ENCODE peak calls at places on chromosomes 3 and 15, in five cellular contexts. H is CD8-positive, alpha-beta T cell; K is uterus; Y is PC-3; F is breast epithelium. Z is an unnamed sample.
A peak's percentile ranks its signal among the peaks of the same experiment; 100 is the strongest.

GRCh38 chr15:66167854-66168253 is 85.7 kb downstream of the MEGF11 start:
- DNase-seq in H (no peak), K (no peak), Y (no peak), F (no peak), Z (no peak)

GRCh38 chr3:122890077-122890484 is 95.2 kb downstream of the SLC49A4 start:
- DNase-seq in H (no peak), K (peak; percentile 67), Y (peak; percentile 39), F (peak; percentile 67), Z (no peak)

GRCh38 chr15:62506217-62506805 is 341.2 kb upstream of the C2CD4B start:
- DNase-seq in H (no peak), K (no peak), Y (peak; percentile 43), F (no peak), Z (no peak)

GRCh38 chr15:39075311-39075710 is 505.6 kb upstream of the THBS1 start:
- DNase-seq in H (no peak), K (no peak), Y (no peak), F (no peak), Z (no peak)

GRCh38 chr3:132504375-132504921 is 87.1 kb downstream of the DNAJC13 start:
- DNase-seq in H (no peak), K (no peak), Y (no peak), F (no peak), Z (no peak)

GRCh38 chr15:74417230-74417629 is 16.5 kb downstream of the SEMA7A start:
- DNase-seq in H (no peak), K (no peak), Y (peak; percentile 65), F (no peak), Z (no peak)

GRCh38 chr15:59166156-59166555 is 40.5 kb upstream of the LDHAL6B start:
- DNase-seq in H (no peak), K (no peak), Y (no peak), F (no peak), Z (no peak)

GRCh38 chr3:89795506-89795905 is 688.1 kb downstream of the EPHA3 start:
- DNase-seq in H (no peak), K (no peak), Y (no peak), F (no peak), Z (no peak)

GRCh38 chr3:120678331-120678845 is 3.7 kb downstream of the HGD start:
- DNase-seq in H (no peak), K (no peak), Y (peak; percentile 58), F (peak; percentile 26), Z (peak; percentile 64)

GRCh38 chr3:4730734-4731133 is 237.6 kb downstream of the ITPR1 start:
- DNase-seq in H (no peak), K (no peak), Y (no peak), F (no peak), Z (no peak)

GRCh38 chr3:168248383-168249047 is 152.8 kb upstream of the GOLIM4 start:
- DNase-seq in H (no peak), K (no peak), Y (peak; percentile 65), F (no peak), Z (no peak)

GRCh38 chr3:195001961-195002861 is 268.7 kb downstream of the XXYLT1 start:
- DNase-seq in H (no peak), K (peak; percentile 34), Y (peak; percentile 87), F (peak; percentile 20), Z (peak; percentile 57)

GRCh38 chr3:21447471-21448205 is 303.4 kb downstream of the ZNF385D start:
- DNase-seq in H (no peak), K (no peak), Y (no peak), F (no peak), Z (no peak)

GRCh38 chr3:56917740-56918568 is 116.2 kb upstream of the ARHGEF3 start:
- DNase-seq in H (no peak), K (no peak), Y (no peak), F (no peak), Z (no peak)

GRCh38 chr3:44444437-44444836 is 33.0 kb downstream of the ZNF445 start:
- DNase-seq in H (no peak), K (no peak), Y (no peak), F (no peak), Z (no peak)

GRCh38 chr3:47128110-47128509 is 35.8 kb downstream of the SETD2 start:
- DNase-seq in H (no peak), K (no peak), Y (no peak), F (no peak), Z (no peak)

GRCh38 chr3:118818386-118818785 is 216.3 kb downstream of the IGSF11 start:
- DNase-seq in H (no peak), K (no peak), Y (peak; percentile 60), F (no peak), Z (no peak)

GRCh38 chr15:92151741-92152140 is 241.9 kb upstream of the ST8SIA2 start:
- DNase-seq in H (no peak), K (no peak), Y (no peak), F (no peak), Z (no peak)

GRCh38 chr3:76949462-76949861 is 90.4 kb upstream of the ROBO2 start:
- DNase-seq in H (no peak), K (no peak), Y (no peak), F (no peak), Z (no peak)

GRCh38 chr15:46703352-46703861 is 1013.9 kb upstream of the SEMA6D start:
- DNase-seq in H (no peak), K (no peak), Y (no peak), F (no peak), Z (no peak)

GRCh38 chr3:22685598-22685997 is 517.5 kb upstream of the UBE2E2 start:
- DNase-seq in H (no peak), K (no peak), Y (peak; percentile 60), F (no peak), Z (no peak)

GRCh38 chr3:97057365-97057764 is 243.0 kb downstream of the EPHA6 start:
- DNase-seq in H (no peak), K (no peak), Y (no peak), F (no peak), Z (no peak)

GRCh38 chr15:29968099-29968892 is 114.5 kb upstream of the GOLGA8J start:
- DNase-seq in H (no peak), K (no peak), Y (peak; percentile 27), F (no peak), Z (no peak)

GRCh38 chr15:31419820-31420219 is 93.2 kb downstream of the KLF13 start:
- DNase-seq in H (no peak), K (no peak), Y (no peak), F (no peak), Z (no peak)

GRCh38 chr3:69082805-69083204 is 1.9 kb upstream of the ARL6IP5 start:
- DNase-seq in H (no peak), K (no peak), Y (no peak), F (no peak), Z (no peak)

GRCh38 chr3:123522666-123523412 is 62.0 kb downstream of the HACD2 start:
- DNase-seq in H (no peak), K (no peak), Y (no peak), F (no peak), Z (peak; percentile 59)

GRCh38 chr15:96701443-96701842 is 370.9 kb downstream of the NR2F2 start:
- DNase-seq in H (no peak), K (no peak), Y (no peak), F (no peak), Z (no peak)

GRCh38 chr3:189988322-189988721 is 132.4 kb downstream of the P3H2 start:
- DNase-seq in H (no peak), K (no peak), Y (no peak), F (no peak), Z (no peak)

GRCh38 chr3:134384963-134385362 is 10.7 kb upstream of the AMOTL2 start:
- DNase-seq in H (no peak), K (no peak), Y (no peak), F (no peak), Z (peak; percentile 36)

GRCh38 chr3:69902386-69902785 is 97.1 kb upstream of the SAMMSON start:
- DNase-seq in H (no peak), K (no peak), Y (no peak), F (no peak), Z (no peak)

GRCh38 chr3:44323341-44323955 is 15.1 kb upstream of the TCAIM start:
- DNase-seq in H (peak; percentile 6), K (peak; percentile 63), Y (peak; percentile 80), F (peak; percentile 34), Z (peak; percentile 73)

GRCh38 chr3:11632966-11633365 is 10.7 kb downstream of the VGLL4 start:
- DNase-seq in H (no peak), K (no peak), Y (no peak), F (no peak), Z (no peak)

GRCh38 chr3:11632564-11632963 is 11.2 kb downstream of the VGLL4 start:
- DNase-seq in H (no peak), K (no peak), Y (no peak), F (no peak), Z (no peak)

GRCh38 chr3:11629716-11630115 is 14.0 kb downstream of the VGLL4 start:
- DNase-seq in H (no peak), K (no peak), Y (no peak), F (no peak), Z (no peak)

GRCh38 chr3:11634081-11634635 is 9.6 kb downstream of the VGLL4 start:
- DNase-seq in H (no peak), K (no peak), Y (no peak), F (no peak), Z (no peak)

GRCh38 chr3:11631822-11632221 is 11.9 kb downstream of the VGLL4 start:
- DNase-seq in H (no peak), K (no peak), Y (no peak), F (no peak), Z (no peak)
- H3K4me1 ChIP-seq in H (peaks cover 26% of the 10 kb centered on the region), K (peaks cover 11% of the 10 kb centered on the region), Y (no peaks in the 10 kb centered on the region), F (peaks cover 11% of the 10 kb centered on the region), Z (no peaks in the 10 kb centered on the region)

DNA sequence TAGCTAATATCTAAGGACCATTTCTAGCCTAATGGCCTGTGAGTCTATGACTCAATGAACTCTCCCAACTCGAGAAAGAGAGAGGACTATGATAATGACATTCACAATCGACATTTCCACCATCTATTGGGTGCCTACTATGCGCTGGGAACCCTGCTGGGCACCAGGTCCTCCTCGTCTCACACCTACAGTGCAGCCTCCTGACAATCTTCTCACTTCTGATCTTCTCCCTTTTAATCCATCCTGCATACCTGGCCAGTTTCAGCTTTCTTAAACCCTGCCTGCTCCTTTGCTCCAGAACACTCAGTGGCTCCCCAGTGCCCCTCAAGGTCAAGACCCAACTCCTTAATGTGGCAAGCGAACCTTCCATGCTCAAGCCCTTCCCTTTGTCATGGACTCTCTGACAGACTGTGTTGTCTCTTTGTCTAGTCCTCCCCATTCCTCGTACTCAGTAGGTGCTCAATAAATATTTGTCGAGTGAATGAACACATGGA is 3.5 kb upstream of the SLC6A1 start:
- DNase-seq in H (no peak), K (no peak), Y (no peak), F (no peak), Z (no peak)
- H3K27me3 ChIP-seq in H (peaks cover 7% of the 10 kb centered on the region), K (peaks cover 3% of the 10 kb centered on the region), Y (peaks cover 63% of the 10 kb centered on the region), F (no peaks in the 10 kb centered on the region), Z (peaks cover 6% of the 10 kb centered on the region)

DNA sequence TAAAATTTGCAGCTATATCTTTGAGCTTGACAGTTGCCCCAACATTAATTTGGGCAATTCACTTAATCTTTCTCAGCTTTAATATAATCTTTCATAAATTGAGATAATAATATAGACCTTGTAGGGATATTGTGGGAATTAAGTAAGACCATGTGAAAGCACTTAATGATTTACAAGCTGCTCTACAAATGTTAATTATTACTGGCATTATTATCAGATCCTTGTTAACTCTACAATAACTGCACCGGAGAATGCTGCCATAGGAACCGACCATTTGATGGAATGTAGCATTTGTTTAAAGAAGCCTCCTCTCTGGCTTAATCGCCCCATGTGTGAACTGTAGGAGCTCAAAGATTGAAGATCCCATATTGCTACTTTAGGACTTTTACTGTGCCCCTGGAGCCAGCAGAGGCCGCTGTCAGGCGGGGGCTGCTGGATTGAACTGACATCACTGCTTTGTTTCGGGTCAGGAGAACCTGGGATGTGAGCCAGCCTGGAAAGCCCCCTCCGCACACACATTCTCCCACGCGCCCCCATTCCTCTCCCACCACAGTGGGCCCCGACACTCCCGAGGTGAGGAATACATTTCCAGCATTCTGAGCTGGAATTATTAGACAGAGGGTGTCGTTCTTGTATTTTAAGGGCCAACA is 154.2 kb upstream of the TNIK start:
- DNase-seq in H (no peak), K (peak; percentile 57), Y (no peak), F (no peak), Z (no peak)
- TF ChIP-seq CTCF in H (no peak), K (peak; percentile 52), Y (peak; percentile 51), F (no peak), Z (peak; percentile 76)

GRCh38 chr3:161409858-161410257 is 38.5 kb upstream of the SPTSSB start:
- DNase-seq in H (no peak), K (no peak), Y (peak; percentile 86), F (no peak), Z (no peak)
- H3K4me1 ChIP-seq in H (peaks cover 17% of the 10 kb centered on the region), K (no peaks in the 10 kb centered on the region), Y (peaks cover 90% of the 10 kb centered on the region), F (no peaks in the 10 kb centered on the region), Z (peaks cover 14% of the 10 kb centered on the region)